ENCODE peak calls at places on chromosomes 6 and 20, in six cellular contexts. One of them, this sample, is unnamed.

GRCh38 chr20:40681684-40682083 is 7.4 kb downstream of the MAFB start:
- DNase-seq in HCT116: no peak
- DNase-seq in GM23338: peak
- DNase-seq in GM12878: no peak
- DNase-seq in H1: no peak
- DNase-seq in endothelial cell of umbilical vein: no peak
- DNase-seq in this sample: no peak

GRCh38 chr6:69917834-69918233 is 51.5 kb downstream of the COL19A1 start:
- DNase-seq in HCT116: peak
- DNase-seq in GM23338: peak
- DNase-seq in GM12878: peak
- DNase-seq in H1: no peak
- DNase-seq in endothelial cell of umbilical vein: no peak
- DNase-seq in this sample: no peak

GRCh38 chr6:89134723-89135122 is 11.1 kb upstream of the PM20D2 start:
- DNase-seq in HCT116: no peak
- DNase-seq in GM23338: no peak
- DNase-seq in GM12878: no peak
- DNase-seq in H1: no peak
- DNase-seq in endothelial cell of umbilical vein: no peak
- DNase-seq in this sample: no peak

GRCh38 chr20:16483024-16483423 is 90.2 kb downstream of the KIF16B start:
- DNase-seq in HCT116: no peak
- DNase-seq in GM23338: no peak
- DNase-seq in GM12878: no peak
- DNase-seq in H1: no peak
- DNase-seq in endothelial cell of umbilical vein: no peak
- DNase-seq in this sample: no peak

GRCh38 chr6:143187173-143187908 is 126.7 kb downstream of the AIG1 start:
- DNase-seq in HCT116: no peak
- DNase-seq in GM23338: no peak
- DNase-seq in GM12878: no peak
- DNase-seq in H1: no peak
- DNase-seq in endothelial cell of umbilical vein: no peak
- DNase-seq in this sample: no peak

GRCh38 chr20:45860573-45861011 is 3.2 kb downstream of the ZSWIM3 start:
- DNase-seq in HCT116: no peak
- DNase-seq in GM23338: no peak
- DNase-seq in GM12878: no peak
- DNase-seq in H1: no peak
- DNase-seq in endothelial cell of umbilical vein: no peak
- DNase-seq in this sample: no peak

GRCh38 chr20:10672579-10673127 is 1.1 kb downstream of the JAG1 start:
- DNase-seq in HCT116: no peak
- DNase-seq in GM23338: peak
- DNase-seq in GM12878: no peak
- DNase-seq in H1: peak
- DNase-seq in endothelial cell of umbilical vein: peak
- DNase-seq in this sample: no peak

GRCh38 chr20:43576108-43576507 is 14.6 kb upstream of the IFT52 start:
- DNase-seq in HCT116: no peak
- DNase-seq in GM23338: no peak
- DNase-seq in GM12878: no peak
- DNase-seq in H1: no peak
- DNase-seq in endothelial cell of umbilical vein: no peak
- DNase-seq in this sample: no peak

GRCh38 chr6:36118550-36119107 is 11.7 kb upstream of the MAPK13 start:
- DNase-seq in HCT116: no peak
- DNase-seq in GM23338: no peak
- DNase-seq in GM12878: no peak
- DNase-seq in H1: no peak
- DNase-seq in endothelial cell of umbilical vein: no peak
- DNase-seq in this sample: no peak

GRCh38 chr20:22583773-22584629 is at the start of gene FOXA2:
- DNase-seq in HCT116: no peak
- DNase-seq in GM23338: peak
- DNase-seq in GM12878: no peak
- DNase-seq in H1: peak
- DNase-seq in endothelial cell of umbilical vein: no peak
- DNase-seq in this sample: no peak

GRCh38 chr20:36792422-36792821 is 18.9 kb upstream of the DSN1 start:
- DNase-seq in HCT116: peak
- DNase-seq in GM23338: peak
- DNase-seq in GM12878: no peak
- DNase-seq in H1: no peak
- DNase-seq in endothelial cell of umbilical vein: peak
- DNase-seq in this sample: no peak

GRCh38 chr6:138882369-138883017 is 86.6 kb downstream of the ECT2L start:
- DNase-seq in HCT116: no peak
- DNase-seq in GM23338: no peak
- DNase-seq in GM12878: peak
- DNase-seq in H1: no peak
- DNase-seq in endothelial cell of umbilical vein: no peak
- DNase-seq in this sample: no peak

GRCh38 chr6:116215414-116215813 is 38.5 kb downstream of the TSPYL4 start:
- DNase-seq in HCT116: no peak
- DNase-seq in GM23338: no peak
- DNase-seq in GM12878: no peak
- DNase-seq in H1: no peak
- DNase-seq in endothelial cell of umbilical vein: no peak
- DNase-seq in this sample: no peak

GRCh38 chr6:104483225-104483834 is 376.4 kb downstream of the HACE1 start:
- DNase-seq in HCT116: peak
- DNase-seq in GM23338: peak
- DNase-seq in GM12878: no peak
- DNase-seq in H1: no peak
- DNase-seq in endothelial cell of umbilical vein: no peak
- DNase-seq in this sample: peak

GRCh38 chr6:149043476-149044130 is 273.9 kb upstream of the TAB2 start:
- DNase-seq in HCT116: peak
- DNase-seq in GM23338: peak
- DNase-seq in GM12878: no peak
- DNase-seq in H1: peak
- DNase-seq in endothelial cell of umbilical vein: no peak
- DNase-seq in this sample: no peak

GRCh38 chr6:118387921-118388701 is 160.0 kb upstream of the PLN start:
- DNase-seq in HCT116: peak
- DNase-seq in GM23338: no peak
- DNase-seq in GM12878: no peak
- DNase-seq in H1: no peak
- DNase-seq in endothelial cell of umbilical vein: peak
- DNase-seq in this sample: no peak

GRCh38 chr6:70292144-70292543 is 10.7 kb downstream of the COL9A1 start:
- DNase-seq in HCT116: no peak
- DNase-seq in GM23338: no peak
- DNase-seq in GM12878: no peak
- DNase-seq in H1: no peak
- DNase-seq in endothelial cell of umbilical vein: no peak
- DNase-seq in this sample: no peak

DNA sequence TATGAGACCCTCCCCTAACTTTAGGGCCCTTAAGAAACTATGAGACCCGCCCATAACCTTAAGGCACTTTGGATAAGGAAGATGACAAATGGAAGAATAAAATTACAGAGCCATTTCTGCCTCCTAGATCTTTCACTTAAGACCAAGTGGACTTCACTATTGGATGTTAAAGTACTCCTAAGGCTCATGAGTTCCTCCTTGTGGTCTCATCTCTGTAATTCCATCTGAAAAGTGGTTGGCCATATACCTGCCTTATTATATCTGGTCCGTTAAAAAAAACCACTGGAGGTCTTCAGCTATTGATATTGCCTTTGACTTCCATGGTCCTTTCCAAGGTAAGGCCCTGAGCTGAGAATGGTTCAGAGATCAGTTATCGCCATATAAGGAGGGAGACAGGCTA is 310.3 kb downstream of the EYA4 start:
- DNase-seq in HCT116: no peak
- DNase-seq in GM23338: no peak
- DNase-seq in GM12878: no peak
- DNase-seq in H1: no peak
- DNase-seq in endothelial cell of umbilical vein: no peak
- DNase-seq in this sample: no peak
- TF ChIP-seq POLR2AphosphoS5 in HCT116: no peak
- TF ChIP-seq POLR2AphosphoS5 in GM23338: no peak
- TF ChIP-seq POLR2AphosphoS5 in GM12878: no peak
- TF ChIP-seq POLR2AphosphoS5 in H1: no peak
- TF ChIP-seq POLR2AphosphoS5 in endothelial cell of umbilical vein: no peak
- TF ChIP-seq POLR2AphosphoS5 in this sample: no peak

DNA sequence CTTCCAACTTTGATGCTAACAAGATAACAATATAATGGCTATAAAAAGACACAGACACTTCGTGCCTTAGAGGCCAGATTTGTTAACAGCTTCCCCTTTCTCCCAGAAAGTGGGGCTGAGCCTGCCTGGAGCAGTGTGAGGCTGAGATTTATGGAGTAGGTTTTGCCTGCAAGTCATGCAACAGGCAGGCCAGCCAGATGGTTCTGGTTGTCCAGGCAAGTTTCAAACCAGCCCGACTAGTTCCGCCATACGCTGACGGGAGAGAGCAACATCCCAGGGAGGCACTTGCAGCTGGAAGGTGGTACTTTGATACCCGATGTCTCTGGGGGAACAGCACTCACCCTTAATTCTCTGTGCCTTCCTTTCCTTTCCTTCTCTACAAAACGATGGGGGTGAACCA is 81.3 kb upstream of the NAA20 start:
- DNase-seq in HCT116: no peak
- DNase-seq in GM23338: peak
- DNase-seq in GM12878: no peak
- DNase-seq in H1: no peak
- DNase-seq in endothelial cell of umbilical vein: no peak
- DNase-seq in this sample: no peak
- TF ChIP-seq EZH2 in HCT116: no peak
- TF ChIP-seq EZH2 in GM23338: no peak
- TF ChIP-seq EZH2 in GM12878: no peak
- TF ChIP-seq EZH2 in H1: no peak
- TF ChIP-seq EZH2 in endothelial cell of umbilical vein: no peak
- TF ChIP-seq EZH2 in this sample: no peak

GRCh38 chr20:25148181-25148981 is 47.1 kb upstream of the ENTPD6 start:
- DNase-seq in HCT116: no peak
- DNase-seq in GM23338: peak
- DNase-seq in GM12878: no peak
- DNase-seq in H1: peak
- DNase-seq in endothelial cell of umbilical vein: peak
- DNase-seq in this sample: no peak
- TF ChIP-seq POLR2AphosphoS5 in HCT116: no peak
- TF ChIP-seq POLR2AphosphoS5 in GM23338: no peak
- TF ChIP-seq POLR2AphosphoS5 in GM12878: no peak
- TF ChIP-seq POLR2AphosphoS5 in H1: no peak
- TF ChIP-seq POLR2AphosphoS5 in endothelial cell of umbilical vein: no peak
- TF ChIP-seq POLR2AphosphoS5 in this sample: no peak

DNA sequence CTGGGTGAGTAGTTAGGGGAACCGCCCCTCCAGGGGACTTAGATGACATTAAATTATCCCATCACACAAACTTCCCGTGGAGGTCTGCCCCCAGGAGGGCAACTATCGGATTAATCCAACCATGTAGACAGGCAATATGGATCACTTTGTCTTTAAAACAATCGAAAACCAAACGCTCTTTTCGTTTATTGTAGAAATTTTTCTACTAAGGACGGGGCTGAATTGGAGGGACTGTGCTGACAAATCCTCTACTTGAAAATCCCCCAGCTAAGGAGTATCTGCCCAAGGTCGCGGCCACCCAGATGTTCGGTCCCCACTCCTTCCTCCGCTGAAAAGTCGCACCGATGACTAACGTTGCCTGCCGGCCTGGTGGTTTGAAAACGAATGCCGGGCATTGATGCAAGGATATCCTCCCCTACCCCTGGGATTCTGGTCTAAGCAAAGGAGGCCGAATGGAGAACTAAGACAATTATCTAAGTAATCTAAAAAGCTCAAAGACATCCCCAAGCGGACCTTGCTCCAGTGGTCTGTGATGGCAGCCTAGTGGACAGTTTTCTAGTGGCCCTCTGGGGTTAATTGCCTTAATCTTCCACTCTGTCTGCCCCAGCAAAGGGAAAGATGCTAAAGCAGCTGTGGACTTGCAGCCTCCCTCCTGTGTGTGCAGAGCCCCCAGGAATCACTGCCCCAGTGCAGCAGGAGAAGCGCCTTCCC is 3.7 kb upstream of the FOXC1 start:
- DNase-seq in HCT116: no peak
- DNase-seq in GM23338: peak
- DNase-seq in GM12878: no peak
- DNase-seq in H1: no peak
- DNase-seq in endothelial cell of umbilical vein: no peak
- DNase-seq in this sample: no peak
- TF ChIP-seq EZH2 in HCT116: no peak
- TF ChIP-seq EZH2 in GM23338: peak
- TF ChIP-seq EZH2 in GM12878: peak
- TF ChIP-seq EZH2 in H1: peak
- TF ChIP-seq EZH2 in endothelial cell of umbilical vein: no peak
- TF ChIP-seq EZH2 in this sample: no peak

GRCh38 chr6:159044899-159045727 is at the start of gene TAGAP:
- DNase-seq in HCT116: no peak
- DNase-seq in GM23338: no peak
- DNase-seq in GM12878: peak
- DNase-seq in H1: no peak
- DNase-seq in endothelial cell of umbilical vein: no peak
- DNase-seq in this sample: no peak
- TF ChIP-seq POLR2AphosphoS5 in HCT116: no peak
- TF ChIP-seq POLR2AphosphoS5 in GM23338: no peak
- TF ChIP-seq POLR2AphosphoS5 in GM12878: peak
- TF ChIP-seq POLR2AphosphoS5 in H1: no peak
- TF ChIP-seq POLR2AphosphoS5 in endothelial cell of umbilical vein: no peak
- TF ChIP-seq POLR2AphosphoS5 in this sample: no peak

This sample was measured in SK-N-MC.